ENCODE peak calls at places on chromosome X, in seven cellular contexts. K is mucosa of descending colon, N is foreskin fibroblast, Y is IMR-90, F is iPS DF 6.9, Q is H7, Z is AG04450. M is an unnamed sample.

GRCh38 chrX:47623540-47624027 is 3.9 kb upstream of the SYN1 start:
- DNase-seq in Z (peak), F (peak), K (peak), Y (peak), Q (peak), N (peak), M (no peak)

GRCh38 chrX:123108513-123109427 is 75.3 kb upstream of the GRIA3 start:
- DNase-seq in K (no peak), F (no peak), Q (no peak), Z (no peak), Y (no peak), N (no peak), M (no peak)

GRCh38 chrX:137052641-137053235 is 18.9 kb upstream of the GPR101 start:
- DNase-seq in Y (no peak), Q (peak), N (no peak), K (no peak), Z (no peak), F (no peak), M (no peak)

GRCh38 chrX:143994206-143994605 is 110.3 kb downstream of the UBE2NL start:
- DNase-seq in Y (no peak), F (no peak), Z (no peak), N (no peak), K (no peak), Q (no peak), M (no peak)

GRCh38 chrX:154987940-154988339 is 34.6 kb downstream of the F8 start:
- DNase-seq in Y (no peak), Q (no peak), K (no peak), F (no peak), N (no peak), Z (no peak), M (no peak)

GRCh38 chrX:15761564-15762191 is 23.6 kb downstream of the CA5B start:
- DNase-seq in N (no peak), Q (peak), K (no peak), F (no peak), Z (no peak), Y (peak), M (no peak)

GRCh38 chrX:70754169-70754843 is 154.2 kb downstream of the TEX11 start:
- DNase-seq in Q (no peak), F (no peak), Z (no peak), N (no peak), K (no peak), Y (no peak), M (no peak)

GRCh38 chrX:43551590-43551989 is 104.5 kb upstream of the MAOA start:
- DNase-seq in Q (no peak), Y (no peak), N (no peak), K (no peak), F (no peak), Z (no peak), M (no peak)

GRCh38 chrX:150774798-150775568 is 81.8 kb downstream of the MTMR1 start:
- DNase-seq in Y (no peak), N (no peak), Q (no peak), Z (no peak), K (no peak), F (no peak), M (no peak)

GRCh38 chrX:19904778-19905367 is 17.5 kb upstream of the SH3KBP1 start:
- DNase-seq in N (no peak), Z (no peak), F (no peak), Y (peak), Q (peak), K (no peak), M (no peak)

GRCh38 chrX:45758738-45759397 is 558.2 kb upstream of the DIPK2B start:
- DNase-seq in K (no peak), F (no peak), Q (no peak), Z (no peak), Y (peak), N (no peak), M (no peak)

GRCh38 chrX:151543706-151544105 is 19.8 kb upstream of the PASD1 start:
- DNase-seq in N (no peak), Q (no peak), Z (no peak), F (no peak), Y (no peak), K (no peak), M (no peak)

GRCh38 chrX:40086569-40087335 is 11.0 kb downstream of the BCOR start:
- DNase-seq in Z (peak), Q (peak), F (no peak), K (no peak), Y (peak), N (no peak), M (no peak)

GRCh38 chrX:115449742-115450141 is 111.2 kb upstream of the PLS3 start:
- DNase-seq in Q (no peak), N (peak), Z (no peak), F (no peak), Y (no peak), K (no peak), M (no peak)

GRCh38 chrX:6851140-6851539 is 296.4 kb upstream of the STS start:
- DNase-seq in F (no peak), Q (no peak), K (no peak), N (no peak), Y (no peak), Z (no peak), M (no peak)

GRCh38 chrX:130869239-130869638 is 33.8 kb downstream of the ENOX2 start:
- DNase-seq in Y (no peak), N (no peak), K (no peak), Z (no peak), F (no peak), Q (no peak), M (no peak)

GRCh38 chrX:38304010-38304409 is 23.3 kb downstream of the RPGR start:
- DNase-seq in F (no peak), N (no peak), Q (no peak), K (no peak), Y (peak), Z (no peak), M (no peak)

GRCh38 chrX:109760241-109760921 is 27.3 kb upstream of the ACSL4 start:
- DNase-seq in Q (no peak), Y (no peak), F (no peak), Z (no peak), K (no peak), N (no peak), M (no peak)

GRCh38 chrX:7574325-7574724 is 268.6 kb upstream of the VCX start:
- DNase-seq in Z (no peak), Q (no peak), N (no peak), F (no peak), K (no peak), Y (no peak), M (no peak)

GRCh38 chrX:129462707-129463106 is 60.6 kb downstream of the SMARCA1 start:
- DNase-seq in K (no peak), Y (no peak), Q (no peak), Z (no peak), F (no peak), N (no peak), M (no peak)

GRCh38 chrX:83260288-83260687 is 247.8 kb upstream of the POU3F4 start:
- DNase-seq in F (no peak), K (no peak), Y (no peak), Q (no peak), Z (no peak), N (no peak), M (no peak)

GRCh38 chrX:19758536-19758935 is 128.9 kb downstream of the SH3KBP1 start:
- DNase-seq in K (no peak), Q (no peak), N (no peak), F (no peak), Z (no peak), Y (no peak), M (no peak)

GRCh38 chrX:108134724-108135123 is 43.1 kb downstream of the ATG4A start:
- DNase-seq in N (no peak), K (no peak), Q (no peak), Y (no peak), F (no peak), Z (no peak), M (no peak)

GRCh38 chrX:47230136-47230868 is 2.5 kb upstream of the USP11 start:
- DNase-seq in Y (no peak), Q (no peak), F (no peak), Z (no peak), N (no peak), K (no peak), M (no peak)

GRCh38 chrX:69466546-69466945 is 37.6 kb upstream of the NALF2 start:
- DNase-seq in Y (no peak), Z (no peak), K (no peak), F (no peak), Q (no peak), N (no peak), M (no peak)

GRCh38 chrX:42385730-42386129 is 392.2 kb downstream of the PPP1R2C start:
- DNase-seq in Q (no peak), F (no peak), Z (no peak), N (no peak), Y (no peak), K (no peak), M (no peak)

GRCh38 chrX:101931104-101931493 is 728 bp downstream of the ZMAT1 start:
- DNase-seq in Z (no peak), K (no peak), F (no peak), N (no peak), Y (no peak), Q (peak), M (no peak)
- H3K4me3 ChIP-seq in Z (no peak), K (no peak), F (peak), N (peak), Y (no peak), Q (peak), M (peak)

DNA sequence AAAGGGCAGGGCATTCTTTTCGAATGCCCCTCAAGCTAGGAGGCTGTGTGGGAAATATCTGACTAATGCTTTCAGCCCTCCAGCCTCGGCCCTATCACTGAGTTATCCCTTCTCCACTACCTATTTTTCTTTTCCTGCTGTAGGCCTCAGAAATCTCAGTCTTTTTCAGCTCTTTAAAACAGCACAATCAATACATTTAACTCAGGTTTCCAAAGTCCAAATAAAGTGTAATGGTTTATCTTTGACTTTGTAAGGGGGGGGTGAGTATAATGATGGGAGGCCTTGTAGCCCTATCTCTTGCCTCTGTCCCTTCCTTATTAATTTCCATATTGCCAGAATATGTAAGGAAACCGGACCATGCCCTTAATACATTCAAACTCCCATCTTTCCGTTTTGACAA is 1.6 kb upstream of the WNK3 start:
- DNase-seq in Z (no peak), Q (no peak), F (no peak), K (no peak), Y (no peak), N (no peak), M (no peak)
- H3K4me3 ChIP-seq in Z (no peak), Q (peak), F (no peak), K (no peak), Y (no peak), N (no peak), M (peak)

DNA sequence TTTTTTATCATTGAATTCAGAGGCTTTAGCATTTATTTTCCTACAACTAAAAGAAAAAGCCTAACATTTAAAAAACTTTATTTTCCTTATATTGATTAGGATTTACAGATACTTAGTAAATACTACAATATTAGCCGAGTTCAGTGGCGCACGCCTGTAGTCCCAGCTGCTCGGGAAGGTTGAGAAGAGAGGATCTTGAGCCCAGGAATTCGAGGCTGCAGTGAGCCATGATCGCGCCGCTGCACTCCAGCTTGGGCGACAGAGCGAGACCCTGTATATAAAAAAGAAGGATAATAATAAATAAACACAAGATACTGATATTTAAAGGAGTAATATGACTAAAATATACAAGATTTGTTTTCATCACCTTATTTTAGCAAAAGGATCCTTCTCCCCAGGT is 686 bp upstream of the UPF3B start:
- DNase-seq in Z (no peak), N (no peak), K (peak), Q (no peak), Y (no peak), F (no peak), M (no peak)
- H3K4me3 ChIP-seq in Z (peak), N (peak), K (no peak), Q (peak), Y (peak), F (no peak), M (peak)

GRCh38 chrX:49071877-49072711 is 1.7 kb downstream of the PRAF2 start:
- DNase-seq in Y (peak), Q (peak), N (peak), Z (no peak), F (no peak), K (peak), M (peak)
- H3K4me3 ChIP-seq in Y (peak), Q (peak), N (peak), Z (peak), F (no peak), K (no peak), M (peak)